ENCODE peak calls at places on chromosomes 6 and 20, in eight cellular contexts. V is RWPE1; R is heart right ventricle; J is left cardiac atrium; U is activated naive CD4-positive, alpha-beta T cell; X is MM.1S; O is stimulated activated CD8-positive, alpha-beta memory T cell treated with anti-CD3 and anti-CD28 coated beads, Interleukin-2, amount 100 ng/mL, for 48 hours; Q is AG10803. D is an unnamed sample.

GRCh38 chr6:44127186-44128019 is at the start of the genes MRPL14 and TMEM63B:
- DNase-seq in V (peak; percentile 99), R (peak; percentile 88), J (peak; percentile 92), U (peak; percentile 79), X (peak; percentile 87), O (peak; percentile 80), Q (peak; percentile 84), D (peak; percentile 98)

GRCh38 chr20:13800728-13801134 is 15.9 kb downstream of the NDUFAF5 start:
- DNase-seq in V (peak; percentile 92), R (peak; percentile 91), J (peak; percentile 92), U (no peak), X (no peak), O (no peak), Q (peak; percentile 98), D (no peak)

GRCh38 chr6:75409286-75409685 is 84.3 kb downstream of the FILIP1 start:
- DNase-seq in V (no peak), R (no peak), J (no peak), U (no peak), X (no peak), O (no peak), Q (peak; percentile 48), D (no peak)

GRCh38 chr6:139967497-139967896 is 593.0 kb upstream of the CITED2 start:
- DNase-seq in V (no peak), R (no peak), J (no peak), U (no peak), X (no peak), O (no peak), Q (no peak), D (no peak)

GRCh38 chr6:169990095-169991030 is 238.9 kb downstream of the ERMARD start:
- DNase-seq in V (no peak), R (no peak), J (no peak), U (no peak), X (no peak), O (peak; percentile 46), Q (no peak), D (no peak)

GRCh38 chr6:49490633-49491032 is 9.1 kb upstream of the GLYATL3 start:
- DNase-seq in V (no peak), R (no peak), J (no peak), U (no peak), X (no peak), O (no peak), Q (no peak), D (no peak)

GRCh38 chr20:1280421-1281102 is 14.5 kb downstream of the SNPH start:
- DNase-seq in V (no peak), R (no peak), J (no peak), U (no peak), X (no peak), O (no peak), Q (no peak), D (no peak)

GRCh38 chr6:90294989-90295853 is 1.4 kb downstream of the BACH2 start:
- DNase-seq in V (peak; percentile 28), R (peak; percentile 42), J (peak; percentile 59), U (peak; percentile 54), X (peak; percentile 39), O (peak; percentile 82), Q (peak; percentile 6), D (no peak)

GRCh38 chr6:108168980-108169800 is 3.4 kb downstream of the NR2E1 start:
- DNase-seq in V (no peak), R (no peak), J (no peak), U (no peak), X (no peak), O (no peak), Q (no peak), D (no peak)

GRCh38 chr6:89313006-89313405 is 2.1 kb downstream of the GABRR2 start:
- DNase-seq in V (no peak), R (peak; percentile 68), J (no peak), U (no peak), X (no peak), O (no peak), Q (peak; percentile 95), D (no peak)

GRCh38 chr6:142946924-142947701 is 2.1 kb upstream of the HIVEP2 start:
- DNase-seq in V (peak; percentile 91), R (peak; percentile 90), J (peak; percentile 87), U (peak; percentile 60), X (peak; percentile 71), O (peak; percentile 70), Q (peak; percentile 68), D (peak; percentile 46)

GRCh38 chr6:170165501-170166117 is 125.3 kb downstream of the DLL1 start:
- DNase-seq in V (no peak), R (no peak), J (no peak), U (no peak), X (no peak), O (no peak), Q (no peak), D (no peak)

GRCh38 chr6:110814488-110815259 is 595 bp downstream of the CDK19 start:
- DNase-seq in V (peak; percentile 30), R (peak; percentile 44), J (peak; percentile 60), U (peak; percentile 16), X (peak; percentile 43), O (peak; percentile 49), Q (peak; percentile 32), D (no peak)

GRCh38 chr6:42276008-42276890 is 58.6 kb upstream of the MRPS10 start:
- DNase-seq in V (no peak), R (peak; percentile 83), J (peak; percentile 71), U (no peak), X (no peak), O (no peak), Q (no peak), D (no peak)

GRCh38 chr20:19730716-19731115 is 27.3 kb upstream of the RIN2 start:
- DNase-seq in V (no peak), R (no peak), J (no peak), U (no peak), X (no peak), O (no peak), Q (no peak), D (no peak)

GRCh38 chr20:34396408-34396807 is 33.3 kb downstream of the ITCH start:
- DNase-seq in V (no peak), R (no peak), J (no peak), U (no peak), X (no peak), O (no peak), Q (no peak), D (no peak)

GRCh38 chr6:8277769-8278168 is 157.6 kb downstream of the SLC35B3 start:
- DNase-seq in V (no peak), R (no peak), J (no peak), U (no peak), X (no peak), O (no peak), Q (no peak), D (no peak)

GRCh38 chr6:72374864-72375263 is 247.0 kb upstream of the KCNQ5 start:
- DNase-seq in V (no peak), R (no peak), J (no peak), U (no peak), X (no peak), O (no peak), Q (no peak), D (no peak)

GRCh38 chr20:44601801-44602204 is 19.4 kb downstream of the PKIG start:
- DNase-seq in V (no peak), R (peak; percentile 88), J (peak; percentile 81), U (no peak), X (no peak), O (no peak), Q (peak; percentile 86), D (no peak)

GRCh38 chr20:41299899-41300298 is 17.6 kb downstream of the ZHX3 start:
- DNase-seq in V (no peak), R (no peak), J (no peak), U (no peak), X (no peak), O (no peak), Q (peak; percentile 62), D (no peak)

GRCh38 chr6:50030777-50031562 is 9.2 kb upstream of the DEFB110 start:
- DNase-seq in V (peak; percentile 12), R (no peak), J (no peak), U (no peak), X (no peak), O (no peak), Q (peak; percentile 1), D (no peak)

D was measured in GM18507.